ENCODE peak calls at places on chromosomes 6 and 20, in ten cellular contexts. Y is body of pancreas, S is Calu3, B is Daoy, L is NCI-H2171 treated with DMSO at 0.1 percent for 48 hours, G is BE2C, M is NCI-H82, P is GF-D8, U is EL, A is AG20443. Q is an unnamed sample.
A peak's percentile ranks its signal among the peaks of the same experiment; 100 is the strongest.

GRCh38 chr20:21361266-21361665 is 36.1 kb downstream of the NKX2-4 start:
- DNase-seq in Y (no peak), S (no peak), B (no peak), L (no peak), G (no peak), M (no peak), P (peak; percentile 70), U (no peak), A (no peak), Q (no peak)

GRCh38 chr20:63230800-63231268 is 4.9 kb upstream of the BIRC7 start:
- DNase-seq in Y (peak; percentile 50), S (no peak), B (no peak), L (no peak), G (peak; percentile 73), M (peak; percentile 59), P (no peak), U (peak; percentile 64), A (peak; percentile 85), Q (peak; percentile 85)

GRCh38 chr6:96499781-96500180 is 21.8 kb upstream of the UFL1 start:
- DNase-seq in Y (no peak), S (no peak), B (no peak), L (no peak), G (no peak), M (no peak), P (no peak), U (no peak), A (no peak), Q (no peak)

GRCh38 chr6:5398530-5398929 is 137.2 kb downstream of the FARS2 start:
- DNase-seq in Y (no peak), S (no peak), B (peak; percentile 29), L (peak; percentile 63), G (no peak), M (peak; percentile 76), P (peak; percentile 21), U (peak; percentile 53), A (no peak), Q (no peak)

GRCh38 chr20:37920679-37921322 is 17.9 kb downstream of the VSTM2L start:
- DNase-seq in Y (no peak), S (no peak), B (no peak), L (peak; percentile 89), G (peak; percentile 56), M (peak; percentile 49), P (no peak), U (no peak), A (no peak), Q (no peak)

GRCh38 chr6:37860226-37860839 is 40.8 kb downstream of the ZFAND3 start:
- DNase-seq in Y (peak; percentile 31), S (peak; percentile 56), B (peak; percentile 35), L (peak; percentile 40), G (peak; percentile 61), M (peak; percentile 64), P (no peak), U (peak; percentile 65), A (peak; percentile 29), Q (peak; percentile 40)

GRCh38 chr6:45987866-45988265 is 27.8 kb downstream of the CLIC5 start:
- DNase-seq in Y (no peak), S (no peak), B (no peak), L (no peak), G (no peak), M (no peak), P (no peak), U (no peak), A (no peak), Q (no peak)

GRCh38 chr6:5302220-5302946 is 41.1 kb downstream of the FARS2 start:
- DNase-seq in Y (no peak), S (no peak), B (peak; percentile 59), L (peak; percentile 20), G (peak; percentile 45), M (peak; percentile 55), P (peak; percentile 52), U (no peak), A (no peak), Q (peak; percentile 82)

GRCh38 chr6:110525001-110525400 is 48.6 kb upstream of the SLC22A16 start:
- DNase-seq in Y (no peak), S (no peak), B (no peak), L (no peak), G (no peak), M (no peak), P (no peak), U (no peak), A (no peak), Q (no peak)

GRCh38 chr6:44674226-44675155 is 287.0 kb downstream of the CDC5L start:
- DNase-seq in Y (no peak), S (peak; percentile 35), B (no peak), L (no peak), G (no peak), M (peak; percentile 67), P (no peak), U (no peak), A (no peak), Q (peak; percentile 82)

GRCh38 chr20:37859406-37860171 is 43.3 kb upstream of the VSTM2L start:
- DNase-seq in Y (no peak), S (no peak), B (no peak), L (no peak), G (no peak), M (no peak), P (no peak), U (no peak), A (no peak), Q (no peak)

GRCh38 chr6:113969888-113970807 is 800 bp downstream of the HDAC2 start:
- DNase-seq in Y (peak; percentile 56), S (peak; percentile 60), B (peak; percentile 67), L (peak; percentile 55), G (peak; percentile 64), M (peak; percentile 73), P (no peak), U (peak; percentile 47), A (peak; percentile 73), Q (peak; percentile 67)

GRCh38 chr20:2693286-2693995 is 861 bp downstream of the EBF4 start:
- DNase-seq in Y (peak; percentile 28), S (peak; percentile 22), B (peak; percentile 34), L (peak; percentile 51), G (peak; percentile 34), M (peak; percentile 48), P (no peak), U (no peak), A (peak; percentile 59), Q (peak; percentile 75)

GRCh38 chr6:52227495-52227894 is 16.8 kb downstream of the IL17F start:
- DNase-seq in Y (no peak), S (no peak), B (peak; percentile 44), L (no peak), G (no peak), M (no peak), P (no peak), U (no peak), A (no peak), Q (no peak)

GRCh38 chr6:28522594-28523557 is 2.8 kb upstream of the GPX5 start:
- DNase-seq in Y (no peak), S (no peak), B (peak; percentile 34), L (no peak), G (no peak), M (peak; percentile 79), P (no peak), U (no peak), A (no peak), Q (peak; percentile 79)

GRCh38 chr20:32508775-32509119 is 76.4 kb downstream of the NOL4L start:
- DNase-seq in Y (no peak), S (no peak), B (no peak), L (no peak), G (no peak), M (no peak), P (no peak), U (no peak), A (no peak), Q (no peak)

GRCh38 chr6:127918506-127919427 is 17.9 kb upstream of the THEMIS start:
- DNase-seq in Y (no peak), S (no peak), B (no peak), L (no peak), G (no peak), M (no peak), P (no peak), U (no peak), A (no peak), Q (no peak)

GRCh38 chr6:36123270-36124139 is 6.8 kb upstream of the MAPK13 start:
- DNase-seq in Y (peak; percentile 86), S (peak; percentile 94), B (peak; percentile 83), L (peak; percentile 54), G (peak; percentile 82), M (peak; percentile 93), P (peak; percentile 25), U (peak; percentile 80), A (peak; percentile 87), Q (peak; percentile 96)

GRCh38 chr20:59161626-59162170 is 1.9 kb upstream of the ZNF831 start:
- DNase-seq in Y (no peak), S (no peak), B (no peak), L (no peak), G (no peak), M (no peak), P (peak; percentile 9), U (no peak), A (no peak), Q (no peak)

GRCh38 chr6:83221886-83222479 is 28.8 kb downstream of the RWDD2A start:
- DNase-seq in Y (no peak), S (no peak), B (no peak), L (peak; percentile 71), G (no peak), M (peak; percentile 54), P (no peak), U (peak; percentile 48), A (peak; percentile 25), Q (no peak)

GRCh38 chr20:4875578-4876067 is 125.7 kb downstream of the SLC23A2 start:
- DNase-seq in Y (no peak), S (no peak), B (no peak), L (peak; percentile 95), G (no peak), M (peak; percentile 97), P (no peak), U (no peak), A (no peak), Q (no peak)

GRCh38 chr6:72286911-72287311 is 335.0 kb upstream of the KCNQ5 start:
- DNase-seq in Y (no peak), S (no peak), B (peak; percentile 45), L (no peak), G (no peak), M (no peak), P (no peak), U (peak; percentile 78), A (peak; percentile 24), Q (no peak)

GRCh38 chr6:119170427-119171407 is 92.3 kb upstream of the FAM184A start:
- DNase-seq in Y (no peak), S (no peak), B (no peak), L (no peak), G (no peak), M (no peak), P (no peak), U (no peak), A (no peak), Q (no peak)

Q was measured in WERI-Rb-1.